ENCODE peak calls at places on chromosomes 6 and 20, in seven cellular contexts. One of them, this sample, is unnamed. For H3K4me1, the result is how much of the 10 kb centered on the place peaks cover.

GRCh38 chr20:41738584-41739193 is 120.5 kb upstream of the CHD6 start:
- DNase-seq in fibroblast of lung: peak
- DNase-seq in GM23248: peak
- DNase-seq in heart left ventricle: peak
- DNase-seq in aorta: no peak
- DNase-seq in mesendoderm: peak
- DNase-seq in effector memory CD4-positive, alpha-beta T cell: no peak
- DNase-seq in this sample: peak

GRCh38 chr6:139296927-139297326 is 5.1 kb upstream of the TXLNB start:
- DNase-seq in fibroblast of lung: no peak
- DNase-seq in GM23248: peak
- DNase-seq in heart left ventricle: no peak
- DNase-seq in aorta: no peak
- DNase-seq in mesendoderm: no peak
- DNase-seq in effector memory CD4-positive, alpha-beta T cell: no peak
- DNase-seq in this sample: no peak

GRCh38 chr20:48471176-48471575 is 356.6 kb downstream of the PREX1 start:
- DNase-seq in fibroblast of lung: no peak
- DNase-seq in GM23248: no peak
- DNase-seq in heart left ventricle: no peak
- DNase-seq in aorta: no peak
- DNase-seq in mesendoderm: no peak
- DNase-seq in effector memory CD4-positive, alpha-beta T cell: no peak
- DNase-seq in this sample: no peak

GRCh38 chr20:37564388-37565133 is 36.9 kb upstream of the BLCAP start:
- DNase-seq in fibroblast of lung: peak
- DNase-seq in GM23248: peak
- DNase-seq in heart left ventricle: peak
- DNase-seq in aorta: peak
- DNase-seq in mesendoderm: peak
- DNase-seq in effector memory CD4-positive, alpha-beta T cell: peak
- DNase-seq in this sample: peak

GRCh38 chr20:43265449-43265848 is 75.7 kb upstream of the PTPRT start:
- DNase-seq in fibroblast of lung: no peak
- DNase-seq in GM23248: no peak
- DNase-seq in heart left ventricle: no peak
- DNase-seq in aorta: no peak
- DNase-seq in mesendoderm: no peak
- DNase-seq in effector memory CD4-positive, alpha-beta T cell: no peak
- DNase-seq in this sample: no peak

GRCh38 chr6:37072526-37072925 is 67.1 kb downstream of the FGD2 start:
- DNase-seq in fibroblast of lung: no peak
- DNase-seq in GM23248: no peak
- DNase-seq in heart left ventricle: no peak
- DNase-seq in aorta: no peak
- DNase-seq in mesendoderm: peak
- DNase-seq in effector memory CD4-positive, alpha-beta T cell: no peak
- DNase-seq in this sample: no peak

GRCh38 chr6:139679516-139680179 is 305.2 kb upstream of the CITED2 start:
- DNase-seq in fibroblast of lung: peak
- DNase-seq in GM23248: peak
- DNase-seq in heart left ventricle: no peak
- DNase-seq in aorta: no peak
- DNase-seq in mesendoderm: no peak
- DNase-seq in effector memory CD4-positive, alpha-beta T cell: no peak
- DNase-seq in this sample: peak

GRCh38 chr6:157258878-157259277 is 64.4 kb downstream of the TMEM242 start:
- DNase-seq in fibroblast of lung: no peak
- DNase-seq in GM23248: no peak
- DNase-seq in heart left ventricle: no peak
- DNase-seq in aorta: peak
- DNase-seq in mesendoderm: no peak
- DNase-seq in effector memory CD4-positive, alpha-beta T cell: no peak
- DNase-seq in this sample: no peak

GRCh38 chr6:134097114-134097707 is 44.8 kb upstream of the SLC2A12 start:
- DNase-seq in fibroblast of lung: peak
- DNase-seq in GM23248: peak
- DNase-seq in heart left ventricle: peak
- DNase-seq in aorta: no peak
- DNase-seq in mesendoderm: peak
- DNase-seq in effector memory CD4-positive, alpha-beta T cell: peak
- DNase-seq in this sample: peak

GRCh38 chr6:42123379-42124103 is 18.9 kb downstream of the C6orf132 start:
- DNase-seq in fibroblast of lung: no peak
- DNase-seq in GM23248: no peak
- DNase-seq in heart left ventricle: no peak
- DNase-seq in aorta: no peak
- DNase-seq in mesendoderm: no peak
- DNase-seq in effector memory CD4-positive, alpha-beta T cell: no peak
- DNase-seq in this sample: no peak
- H3K4me1 ChIP-seq in fibroblast of lung: under half
- H3K4me1 ChIP-seq in GM23248: under half
- H3K4me1 ChIP-seq in heart left ventricle: under half
- H3K4me1 ChIP-seq in aorta: under half
- H3K4me1 ChIP-seq in mesendoderm: under half
- H3K4me1 ChIP-seq in effector memory CD4-positive, alpha-beta T cell: under half
- H3K4me1 ChIP-seq in this sample: under half

GRCh38 chr20:17835941-17836861 is 132.4 kb downstream of the SNX5 start:
- DNase-seq in fibroblast of lung: peak
- DNase-seq in GM23248: peak
- DNase-seq in heart left ventricle: peak
- DNase-seq in aorta: peak
- DNase-seq in mesendoderm: peak
- DNase-seq in effector memory CD4-positive, alpha-beta T cell: no peak
- DNase-seq in this sample: peak
- H3K4me1 ChIP-seq in fibroblast of lung: under half
- H3K4me1 ChIP-seq in GM23248: under half
- H3K4me1 ChIP-seq in heart left ventricle: under half
- H3K4me1 ChIP-seq in aorta: under half
- H3K4me1 ChIP-seq in mesendoderm: under half
- H3K4me1 ChIP-seq in effector memory CD4-positive, alpha-beta T cell: under half
- H3K4me1 ChIP-seq in this sample: under half

DNA sequence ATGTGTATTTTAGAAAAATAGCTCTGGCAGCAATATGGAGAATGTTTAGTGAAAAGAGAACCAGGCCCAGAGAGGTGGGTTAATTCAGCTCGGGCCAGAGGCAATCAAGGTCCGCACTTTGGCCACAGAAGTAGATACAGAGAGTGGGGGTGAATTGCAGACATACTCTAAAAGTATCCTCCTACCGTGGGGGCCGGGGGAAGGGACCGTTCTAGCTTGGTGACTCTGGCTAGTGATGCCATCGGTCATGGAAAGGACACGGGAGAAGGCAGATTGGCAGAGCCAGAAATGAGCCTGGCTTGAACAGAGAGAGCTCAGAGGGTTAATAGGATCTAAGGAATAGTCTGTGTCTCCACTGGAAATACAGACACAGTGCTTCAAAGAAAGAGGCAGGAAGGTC is 173.1 kb downstream of the MTHFD1L start:
- DNase-seq in fibroblast of lung: no peak
- DNase-seq in GM23248: no peak
- DNase-seq in heart left ventricle: no peak
- DNase-seq in aorta: no peak
- DNase-seq in mesendoderm: no peak
- DNase-seq in effector memory CD4-positive, alpha-beta T cell: no peak
- DNase-seq in this sample: no peak
- H3K4me1 ChIP-seq in fibroblast of lung: under half
- H3K4me1 ChIP-seq in GM23248: half or more
- H3K4me1 ChIP-seq in heart left ventricle: under half
- H3K4me1 ChIP-seq in aorta: under half
- H3K4me1 ChIP-seq in mesendoderm: under half
- H3K4me1 ChIP-seq in effector memory CD4-positive, alpha-beta T cell: under half
- H3K4me1 ChIP-seq in this sample: under half

DNA sequence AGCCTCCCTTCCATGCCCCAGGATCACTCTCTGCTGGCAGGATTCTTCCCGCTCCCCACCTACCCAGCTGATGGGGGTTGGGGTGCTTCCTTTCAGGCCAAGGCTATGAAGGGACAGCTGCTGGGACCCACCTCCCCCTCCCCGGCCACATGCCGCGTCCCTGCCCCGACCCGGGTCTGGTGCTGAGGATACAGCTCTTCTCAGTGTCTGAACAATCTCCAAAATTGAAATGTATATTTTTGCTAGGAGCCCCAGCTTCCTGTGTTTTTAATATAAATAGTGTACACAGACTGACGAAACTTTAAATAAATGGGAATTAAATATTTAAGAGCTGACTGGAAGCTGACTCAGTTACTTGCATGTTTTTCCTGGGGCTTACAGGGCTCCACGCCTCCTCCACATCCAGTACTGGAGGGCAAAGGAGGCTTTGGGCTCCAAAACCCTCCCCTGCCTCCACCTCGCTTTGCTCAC is 24.3 kb upstream of the FANCE start:
- DNase-seq in fibroblast of lung: peak
- DNase-seq in GM23248: peak
- DNase-seq in heart left ventricle: no peak
- DNase-seq in aorta: no peak
- DNase-seq in mesendoderm: no peak
- DNase-seq in effector memory CD4-positive, alpha-beta T cell: no peak
- DNase-seq in this sample: peak
- H3K4me1 ChIP-seq in fibroblast of lung: under half
- H3K4me1 ChIP-seq in GM23248: under half
- H3K4me1 ChIP-seq in heart left ventricle: under half
- H3K4me1 ChIP-seq in aorta: under half
- H3K4me1 ChIP-seq in mesendoderm: under half
- H3K4me1 ChIP-seq in effector memory CD4-positive, alpha-beta T cell: under half
- H3K4me1 ChIP-seq in this sample: under half

DNA sequence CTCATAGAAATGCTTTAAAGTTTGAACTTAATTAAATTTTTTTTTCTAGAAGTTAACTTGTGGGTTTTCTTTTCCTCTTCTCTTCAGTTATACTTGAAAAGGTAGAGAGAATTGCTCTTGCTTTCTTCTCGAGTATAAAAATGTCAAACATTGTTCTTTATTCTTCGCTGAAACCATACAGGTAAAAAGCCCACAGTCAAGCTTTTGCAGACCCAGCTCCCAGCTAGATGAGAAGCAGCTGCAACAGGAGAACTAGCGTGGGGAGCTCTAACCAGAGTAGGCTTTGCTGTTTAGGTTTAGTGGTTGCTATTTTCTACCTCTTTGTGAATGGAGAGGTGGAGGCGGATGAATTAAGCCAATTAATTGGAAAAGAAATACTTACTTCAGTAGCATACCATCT is 102.7 kb downstream of the JARID2 start:
- DNase-seq in fibroblast of lung: no peak
- DNase-seq in GM23248: no peak
- DNase-seq in heart left ventricle: no peak
- DNase-seq in aorta: no peak
- DNase-seq in mesendoderm: no peak
- DNase-seq in effector memory CD4-positive, alpha-beta T cell: no peak
- DNase-seq in this sample: no peak
- H3K4me1 ChIP-seq in fibroblast of lung: under half
- H3K4me1 ChIP-seq in GM23248: under half
- H3K4me1 ChIP-seq in heart left ventricle: under half
- H3K4me1 ChIP-seq in aorta: under half
- H3K4me1 ChIP-seq in mesendoderm: under half
- H3K4me1 ChIP-seq in effector memory CD4-positive, alpha-beta T cell: under half
- H3K4me1 ChIP-seq in this sample: under half

DNA sequence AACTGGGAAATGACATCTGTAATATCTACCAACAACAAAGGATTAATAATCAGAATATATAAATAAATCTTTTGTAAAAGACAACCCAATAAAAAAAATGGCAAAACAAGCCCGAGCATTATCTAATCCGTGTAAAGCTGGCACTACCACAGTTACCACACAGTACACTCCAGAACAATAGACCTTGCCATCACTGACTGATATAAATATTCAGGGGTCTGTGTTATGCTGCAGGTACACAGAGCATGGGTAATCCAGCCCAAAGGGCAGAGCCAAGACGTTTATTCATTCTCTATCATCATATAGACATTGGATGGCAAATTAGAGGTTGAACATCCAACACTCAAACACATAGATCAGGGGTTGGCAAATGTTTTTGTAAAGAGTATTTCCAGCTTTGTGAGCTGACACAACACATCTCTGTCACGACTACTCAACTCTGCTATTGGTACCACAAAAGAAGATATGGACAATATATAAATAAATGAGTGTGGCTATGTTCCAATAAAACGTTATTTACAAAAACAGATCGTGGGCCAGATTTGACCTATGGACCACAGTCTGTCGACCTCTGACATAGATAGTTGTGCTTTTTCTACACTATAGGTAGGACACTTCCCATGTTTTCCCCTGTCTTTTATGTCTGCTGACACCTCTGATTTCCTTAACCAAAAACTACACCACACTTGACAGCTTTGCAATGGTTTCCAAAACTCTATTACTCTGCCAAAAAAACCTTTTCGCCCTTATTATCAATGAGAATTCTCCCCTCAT is 4.5 kb downstream of the NCOA6 start:
- DNase-seq in fibroblast of lung: no peak
- DNase-seq in GM23248: no peak
- DNase-seq in heart left ventricle: no peak
- DNase-seq in aorta: no peak
- DNase-seq in mesendoderm: no peak
- DNase-seq in effector memory CD4-positive, alpha-beta T cell: no peak
- DNase-seq in this sample: no peak
- H3K4me1 ChIP-seq in fibroblast of lung: under half
- H3K4me1 ChIP-seq in GM23248: under half
- H3K4me1 ChIP-seq in heart left ventricle: under half
- H3K4me1 ChIP-seq in aorta: under half
- H3K4me1 ChIP-seq in mesendoderm: under half
- H3K4me1 ChIP-seq in effector memory CD4-positive, alpha-beta T cell: under half
- H3K4me1 ChIP-seq in this sample: under half

GRCh38 chr20:63015147-63015664 is 8.4 kb upstream of the BHLHE23 start:
- DNase-seq in fibroblast of lung: no peak
- DNase-seq in GM23248: no peak
- DNase-seq in heart left ventricle: no peak
- DNase-seq in aorta: no peak
- DNase-seq in mesendoderm: no peak
- DNase-seq in effector memory CD4-positive, alpha-beta T cell: no peak
- DNase-seq in this sample: no peak

GRCh38 chr20:63015665-63016361 is 9.0 kb upstream of the BHLHE23 start:
- DNase-seq in fibroblast of lung: no peak
- DNase-seq in GM23248: no peak
- DNase-seq in heart left ventricle: no peak
- DNase-seq in aorta: peak
- DNase-seq in mesendoderm: no peak
- DNase-seq in effector memory CD4-positive, alpha-beta T cell: no peak
- DNase-seq in this sample: no peak

GRCh38 chr20:63017076-63017825 is 10.5 kb upstream of the BHLHE23 start:
- DNase-seq in fibroblast of lung: no peak
- DNase-seq in GM23248: no peak
- DNase-seq in heart left ventricle: no peak
- DNase-seq in aorta: peak
- DNase-seq in mesendoderm: no peak
- DNase-seq in effector memory CD4-positive, alpha-beta T cell: no peak
- DNase-seq in this sample: no peak

GRCh38 chr20:63017826-63018411 is 11.2 kb upstream of the BHLHE23 start:
- DNase-seq in fibroblast of lung: no peak
- DNase-seq in GM23248: no peak
- DNase-seq in heart left ventricle: no peak
- DNase-seq in aorta: peak
- DNase-seq in mesendoderm: no peak
- DNase-seq in effector memory CD4-positive, alpha-beta T cell: no peak
- DNase-seq in this sample: no peak

GRCh38 chr20:63016514-63017075 is 9.8 kb upstream of the BHLHE23 start:
- DNase-seq in fibroblast of lung: no peak
- DNase-seq in GM23248: no peak
- DNase-seq in heart left ventricle: no peak
- DNase-seq in aorta: no peak
- DNase-seq in mesendoderm: no peak
- DNase-seq in effector memory CD4-positive, alpha-beta T cell: no peak
- DNase-seq in this sample: no peak
- H3K4me1 ChIP-seq in fibroblast of lung: under half
- H3K4me1 ChIP-seq in GM23248: under half
- H3K4me1 ChIP-seq in heart left ventricle: under half
- H3K4me1 ChIP-seq in aorta: under half
- H3K4me1 ChIP-seq in mesendoderm: under half
- H3K4me1 ChIP-seq in effector memory CD4-positive, alpha-beta T cell: under half
- H3K4me1 ChIP-seq in this sample: under half

This sample was measured in adipocyte.